ENCODE peak calls at places on chromosome 14, in six cellular contexts. X is fibroblast of mammary gland, I is AG04450, D is AG10803, P is left ventricle myocardium inferior, U is choroid plexus epithelial cell. K is an unnamed sample.

GRCh38 chr14:58752782-58753181 is 115.0 kb downstream of the DACT1 start:
- DNase-seq in P (peak; percentile 77), U (no peak), X (no peak), I (no peak), D (no peak), K (peak; percentile 59)

GRCh38 chr14:30287579-30288445 is 271.1 kb upstream of the G2E3 start:
- DNase-seq in I (no peak), X (no peak), P (no peak), U (no peak), D (peak; percentile 27), K (no peak)

GRCh38 chr14:94611179-94611578 is 1.0 kb upstream of the SERPINA3 start:
- DNase-seq in X (no peak), P (no peak), I (no peak), D (no peak), U (no peak), K (no peak)

GRCh38 chr14:60622920-60623263 is 26.4 kb downstream of the SIX1 start:
- DNase-seq in X (peak; percentile 91), I (peak; percentile 32), U (peak; percentile 92), P (no peak), D (peak; percentile 87), K (peak; percentile 62)

GRCh38 chr14:65290830-65291229 is 121.7 kb upstream of the FUT8 start:
- DNase-seq in D (peak; percentile 94), P (no peak), I (no peak), X (peak; percentile 99), U (peak; percentile 84), K (peak; percentile 98)

GRCh38 chr14:98900721-98901272 is 371.2 kb downstream of the BCL11B start:
- DNase-seq in D (peak; percentile 3), I (no peak), X (no peak), U (no peak), P (no peak), K (no peak)

GRCh38 chr14:80959448-80960006 is 4.1 kb downstream of the TSHR start:
- DNase-seq in U (peak; percentile 1), P (no peak), D (no peak), I (no peak), X (no peak), K (no peak)

GRCh38 chr14:75469606-75470237 is 41.9 kb downstream of the JDP2 start:
- DNase-seq in U (no peak), I (no peak), X (no peak), P (no peak), D (no peak), K (no peak)

GRCh38 chr14:100875126-100875525 is 28.4 kb downstream of the RTL1 start:
- DNase-seq in I (no peak), P (peak; percentile 5), D (no peak), U (no peak), X (no peak), K (no peak)

GRCh38 chr14:101187816-101188570 is 284.5 kb upstream of the RTL1 start:
- DNase-seq in I (no peak), X (no peak), D (no peak), U (no peak), P (no peak), K (no peak)

GRCh38 chr14:93914278-93914677 is 12.9 kb upstream of the FAM181A start:
- DNase-seq in X (no peak), D (no peak), I (no peak), U (peak; percentile 10), P (no peak), K (no peak)

GRCh38 chr14:61179061-61179675 is 102.0 kb downstream of the TMEM30B start:
- DNase-seq in U (peak; percentile 64), X (peak; percentile 42), I (no peak), P (no peak), D (peak; percentile 47), K (no peak)

GRCh38 chr14:54537651-54538050 is 27.9 kb downstream of the CGRRF1 start:
- DNase-seq in D (no peak), X (no peak), I (no peak), U (no peak), P (no peak), K (no peak)

GRCh38 chr14:90503582-90503981 is 106.8 kb downstream of the CALM1 start:
- DNase-seq in U (no peak), X (no peak), D (no peak), I (no peak), P (peak; percentile 42), K (no peak)

GRCh38 chr14:61930101-61930857 is 168.1 kb downstream of the SNAPC1 start:
- DNase-seq in D (no peak), I (no peak), X (no peak), P (no peak), U (no peak), K (no peak)

GRCh38 chr14:25607095-25607657 is 557.2 kb upstream of the STXBP6 start:
- DNase-seq in D (no peak), U (no peak), I (no peak), X (no peak), P (no peak), K (no peak)

GRCh38 chr14:102781063-102781462 is 3.8 kb downstream of the TRAF3 start:
- DNase-seq in D (no peak), P (no peak), U (no peak), X (no peak), I (no peak), K (no peak)

GRCh38 chr14:92652413-92653151 is 95.8 kb downstream of the LGMN start:
- DNase-seq in D (no peak), I (no peak), U (no peak), P (peak; percentile 31), X (no peak), K (no peak)

GRCh38 chr14:67413806-67414769 is 2.1 kb upstream of the PLEK2 start:
- DNase-seq in X (peak; percentile 85), P (no peak), D (peak; percentile 63), I (peak; percentile 26), U (peak; percentile 69), K (peak; percentile 86)

GRCh38 chr14:100536141-100536540 is 51.1 kb downstream of the BEGAIN start:
- DNase-seq in I (no peak), P (peak; percentile 1), X (no peak), D (no peak), U (no peak), K (no peak)

GRCh38 chr14:24362241-24362960 is 5.6 kb upstream of the NFATC4 start:
- DNase-seq in U (no peak), D (peak; percentile 82), I (no peak), P (no peak), X (no peak), K (no peak)

GRCh38 chr14:75885829-75886228 is 96.0 kb downstream of the TGFB3 start:
- DNase-seq in U (peak; percentile 51), I (no peak), D (peak; percentile 92), X (peak; percentile 86), P (no peak), K (peak; percentile 77)

GRCh38 chr14:99513183-99513694 is 32.0 kb downstream of the CCNK start:
- DNase-seq in P (no peak), I (no peak), U (no peak), X (no peak), D (no peak), K (no peak)

GRCh38 chr14:104603623-104604401 is 760 bp downstream of the TMEM179 start:
- DNase-seq in U (no peak), X (no peak), I (no peak), P (no peak), D (no peak), K (no peak)

GRCh38 chr14:52706724-52707706 is at the start of gene PSMC6:
- DNase-seq in I (peak; percentile 42), D (peak; percentile 83), U (peak; percentile 93), P (peak; percentile 96), X (peak; percentile 81), K (peak; percentile 89)
- TF ChIP-seq CTCF in I (no peak), D (no peak), U (no peak), P (no peak), X (no peak), K (no peak)

GRCh38 chr14:56686416-56686815 is 106.8 kb downstream of the TMEM260 start:
- DNase-seq in D (no peak), I (no peak), X (no peak), U (no peak), P (peak; percentile 34), K (no peak)
- TF ChIP-seq CTCF in D (no peak), I (no peak), X (no peak), U (no peak), P (peak; percentile 46), K (no peak)

DNA sequence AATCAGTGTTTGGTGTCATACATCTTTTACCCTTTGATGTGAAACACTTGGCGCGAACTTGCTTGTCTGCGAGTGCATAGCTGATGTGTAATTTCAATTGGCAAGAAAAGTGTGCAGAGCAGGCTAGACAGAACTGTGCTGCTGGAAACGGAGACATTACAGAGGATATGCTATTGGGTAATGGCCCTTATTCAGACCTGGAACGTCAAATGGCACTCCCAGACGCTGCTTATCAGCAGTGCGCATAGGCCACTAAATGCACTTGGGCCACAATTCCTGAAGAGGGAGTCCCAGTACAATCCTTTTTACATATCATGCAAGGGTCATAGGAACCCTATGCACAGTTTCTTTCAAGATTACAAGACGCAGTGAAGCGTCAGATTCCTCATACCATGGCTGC is 15.7 kb upstream of the SLC10A1 start:
- DNase-seq in X (no peak), P (no peak), I (no peak), U (no peak), D (no peak), K (no peak)
- TF ChIP-seq CTCF in X (no peak), P (no peak), I (no peak), U (no peak), D (no peak), K (no peak)

DNA sequence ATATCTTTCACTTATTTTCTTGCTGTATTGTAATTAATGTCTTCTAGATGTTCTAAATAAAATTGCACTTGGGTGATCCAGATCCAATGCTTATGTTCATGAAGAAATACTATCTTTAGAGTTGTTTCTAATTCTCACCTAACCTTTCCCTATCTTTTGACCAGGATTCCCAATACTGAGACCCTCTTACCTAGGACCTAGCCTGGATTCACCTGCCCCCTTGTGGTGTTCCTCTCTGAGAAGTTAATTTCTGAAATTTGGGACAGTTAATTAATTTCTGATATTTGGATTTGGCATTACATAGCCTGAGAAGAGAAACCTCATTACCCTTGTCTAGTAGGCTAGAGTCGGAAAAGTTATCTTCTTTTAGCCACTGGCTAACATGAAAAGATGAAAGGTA is 29.5 kb downstream of the FOXA1 start:
- DNase-seq in I (no peak), D (no peak), P (no peak), X (no peak), U (no peak), K (no peak)
- TF ChIP-seq CTCF in I (peak; percentile 37), D (no peak), P (no peak), X (peak; percentile 21), U (peak; percentile 52), K (peak; percentile 12)